ENCODE peak calls at places on chromosomes 13 and 19, in four cellular contexts. One of them, this sample, is unnamed.

GRCh38 chr19:45729774-45730388 is 815 bp downstream of the FBXO46 start:
- DNase-seq in breast epithelium: no peak
- DNase-seq in ovary: no peak
- DNase-seq in lower leg skin: no peak
- DNase-seq in this sample: no peak

GRCh38 chr19:17235618-17236413 is 9.8 kb downstream of the OCEL1 start:
- DNase-seq in breast epithelium: peak; percentile 50
- DNase-seq in ovary: peak; percentile 79
- DNase-seq in lower leg skin: no peak
- DNase-seq in this sample: no peak

GRCh38 chr19:47610902-47611301 is 2.0 kb downstream of the BICRA start:
- DNase-seq in breast epithelium: no peak
- DNase-seq in ovary: no peak
- DNase-seq in lower leg skin: no peak
- DNase-seq in this sample: no peak

GRCh38 chr13:98691360-98691759 is 61.1 kb downstream of the SLC15A1 start:
- DNase-seq in breast epithelium: no peak
- DNase-seq in ovary: no peak
- DNase-seq in lower leg skin: no peak
- DNase-seq in this sample: no peak

GRCh38 chr19:38228491-38229439 is 4.7 kb upstream of the DPF1 start:
- DNase-seq in breast epithelium: no peak
- DNase-seq in ovary: no peak
- DNase-seq in lower leg skin: no peak
- DNase-seq in this sample: no peak

GRCh38 chr13:64819081-64819480 is 2411.1 kb downstream of the PCDH9 start:
- DNase-seq in breast epithelium: no peak
- DNase-seq in ovary: no peak
- DNase-seq in lower leg skin: no peak
- DNase-seq in this sample: no peak

GRCh38 chr19:34649886-34650543 is 26.9 kb downstream of the SCGB2B2 start:
- DNase-seq in breast epithelium: no peak
- DNase-seq in ovary: no peak
- DNase-seq in lower leg skin: no peak
- DNase-seq in this sample: no peak

GRCh38 chr13:73138276-73138950 is 79.6 kb downstream of the KLF5 start:
- DNase-seq in breast epithelium: no peak
- DNase-seq in ovary: no peak
- DNase-seq in lower leg skin: no peak
- DNase-seq in this sample: no peak

GRCh38 chr19:42132030-42132628 is at the start of gene POU2F2:
- DNase-seq in breast epithelium: peak; percentile 20
- DNase-seq in ovary: no peak
- DNase-seq in lower leg skin: no peak
- DNase-seq in this sample: no peak

GRCh38 chr19:4199699-4200293 is 17.3 kb downstream of the ANKRD24 start:
- DNase-seq in breast epithelium: no peak
- DNase-seq in ovary: no peak
- DNase-seq in lower leg skin: no peak
- DNase-seq in this sample: no peak

GRCh38 chr19:36851898-36852297 is 1.2 kb downstream of the ZNF345 start:
- DNase-seq in breast epithelium: no peak
- DNase-seq in ovary: no peak
- DNase-seq in lower leg skin: no peak
- DNase-seq in this sample: no peak

GRCh38 chr19:36850646-36851442 is at the start of gene ZNF345:
- DNase-seq in breast epithelium: peak; percentile 91
- DNase-seq in ovary: peak; percentile 90
- DNase-seq in lower leg skin: peak; percentile 92
- DNase-seq in this sample: peak; percentile 83

GRCh38 chr19:36847968-36848367 is 2.7 kb upstream of the ZNF345 start:
- DNase-seq in breast epithelium: no peak
- DNase-seq in ovary: no peak
- DNase-seq in lower leg skin: no peak
- DNase-seq in this sample: no peak

DNA sequence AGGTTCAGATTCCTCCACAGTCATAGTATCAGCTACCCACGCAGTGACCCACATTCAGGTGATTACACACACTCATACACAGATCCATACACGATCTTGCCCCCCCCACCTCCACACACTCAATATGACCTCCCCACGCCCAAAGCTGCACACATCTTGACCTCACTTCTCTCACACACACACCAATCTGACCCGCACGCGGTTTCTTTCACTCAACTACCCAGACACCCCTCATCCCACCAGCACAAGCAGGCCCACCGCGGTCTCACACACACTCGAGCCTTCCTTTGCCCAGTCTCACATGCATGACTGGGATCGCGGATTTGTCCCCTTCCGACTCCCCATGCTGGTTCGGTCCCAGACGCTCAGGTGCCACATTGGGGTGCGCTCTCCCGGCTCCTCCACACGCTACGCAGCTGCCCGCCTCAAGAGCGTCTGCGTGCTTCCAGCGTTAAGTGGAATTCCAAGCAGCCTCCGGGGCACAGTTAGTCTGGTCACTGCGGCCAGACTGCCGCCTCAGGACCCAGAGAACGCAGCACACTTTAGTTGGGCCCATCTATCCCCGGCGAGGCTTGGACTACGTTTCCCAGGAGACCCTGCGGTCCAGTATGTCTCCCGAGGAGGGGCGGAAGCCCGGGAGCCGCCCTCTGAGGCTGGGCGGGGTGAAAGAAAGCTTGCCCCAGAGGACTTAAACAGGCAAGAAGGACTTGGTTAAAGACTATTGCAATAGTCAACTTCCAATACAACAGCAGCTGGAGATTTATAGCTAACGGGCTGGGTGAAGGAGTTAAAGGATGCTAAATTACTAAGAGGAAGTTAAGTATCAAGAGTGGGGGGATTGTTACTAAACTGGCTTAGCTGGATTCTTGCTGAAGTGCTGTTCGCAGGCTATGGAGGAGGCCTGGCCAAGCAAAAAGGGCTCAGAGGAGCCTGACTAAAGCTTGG is 703 bp upstream of the ZNF345 start:
- DNase-seq in breast epithelium: peak; percentile 85
- DNase-seq in ovary: peak; percentile 86
- DNase-seq in lower leg skin: peak; percentile 91
- DNase-seq in this sample: peak; percentile 85
- TF ChIP-seq POLR2A in breast epithelium: no peak
- TF ChIP-seq POLR2A in ovary: peak; percentile 40
- TF ChIP-seq POLR2A in lower leg skin: no peak
- TF ChIP-seq POLR2A in this sample: peak; percentile 15

DNA sequence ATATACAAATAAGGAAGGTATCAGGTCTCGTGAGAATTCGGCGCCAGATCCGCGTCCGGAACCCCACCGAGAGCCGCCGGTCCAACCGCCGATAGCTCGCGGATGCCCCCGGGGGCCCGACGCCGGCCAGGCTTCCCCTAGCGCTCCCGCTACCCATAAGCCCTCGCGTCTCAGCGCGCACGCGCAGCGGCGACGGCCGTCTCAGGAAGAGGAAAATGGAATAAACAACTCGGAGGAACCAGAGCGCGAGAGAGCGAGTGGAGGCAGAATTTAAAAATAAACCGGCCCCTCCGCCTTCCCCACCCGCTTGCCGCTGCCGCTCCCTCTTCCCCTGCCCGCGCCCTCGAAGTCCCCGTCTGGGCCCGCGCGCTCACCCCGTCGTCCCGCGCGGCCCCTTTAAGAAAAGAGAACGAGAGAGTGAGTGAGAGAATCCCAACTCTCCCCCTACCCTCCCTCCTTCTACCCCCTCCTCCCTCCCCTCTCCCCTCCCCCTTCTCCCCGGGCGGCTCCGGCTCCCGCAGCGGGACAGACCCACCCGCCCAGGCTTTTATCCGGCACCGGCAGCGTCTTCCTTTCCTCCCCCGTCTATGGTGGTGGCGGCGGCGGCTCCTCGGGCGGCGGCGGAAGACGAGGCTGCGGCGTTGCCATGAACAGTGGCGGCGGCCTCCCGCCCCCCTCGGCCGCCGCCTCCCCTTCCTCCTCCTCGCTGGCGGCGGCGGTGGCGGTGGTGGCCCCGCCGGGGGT is at the start of gene PAN3:
- DNase-seq in breast epithelium: peak; percentile 90
- DNase-seq in ovary: peak; percentile 93
- DNase-seq in lower leg skin: peak; percentile 89
- DNase-seq in this sample: peak; percentile 49
- TF ChIP-seq POLR2A in breast epithelium: no peak
- TF ChIP-seq POLR2A in ovary: peak; percentile 50
- TF ChIP-seq POLR2A in lower leg skin: no peak
- TF ChIP-seq POLR2A in this sample: peak; percentile 67

DNA sequence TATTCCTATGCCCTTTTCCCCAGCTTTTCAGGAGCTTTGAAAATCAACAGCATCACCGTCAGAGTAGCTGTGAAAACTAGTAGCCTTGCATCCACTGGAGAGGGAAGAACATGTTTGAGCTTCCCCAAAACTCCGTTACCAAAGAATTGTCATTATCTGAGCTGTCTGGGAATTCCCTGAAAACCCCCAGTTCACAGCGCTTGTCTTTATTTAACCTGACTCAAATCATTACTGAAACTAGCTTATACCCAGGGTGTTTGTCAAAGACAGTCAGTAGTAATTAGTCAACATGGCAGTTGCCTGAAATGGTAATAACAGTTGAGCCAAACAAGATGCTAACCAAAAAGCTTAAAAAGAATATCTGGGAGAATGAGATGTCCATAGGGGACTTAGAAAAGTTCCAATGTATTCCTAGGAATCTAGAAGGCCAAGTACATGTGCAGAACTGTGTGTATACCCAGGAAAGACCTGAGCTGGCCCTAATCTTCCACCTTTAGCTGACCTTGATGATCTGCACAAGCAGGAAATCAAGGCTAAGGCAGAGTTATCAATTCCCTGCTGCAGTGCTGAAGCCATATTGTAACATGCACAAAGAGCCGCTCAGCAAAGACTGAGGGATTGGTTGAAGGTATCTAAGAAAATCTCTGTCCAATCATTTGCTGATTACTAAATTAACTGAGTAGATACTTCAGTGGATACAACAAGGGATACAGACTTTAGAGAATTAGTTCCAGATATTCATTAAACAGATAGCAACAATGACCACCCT is 130.8 kb downstream of the KL start:
- DNase-seq in breast epithelium: no peak
- DNase-seq in ovary: no peak
- DNase-seq in lower leg skin: no peak
- DNase-seq in this sample: no peak
- TF ChIP-seq POLR2A in breast epithelium: no peak
- TF ChIP-seq POLR2A in ovary: no peak
- TF ChIP-seq POLR2A in lower leg skin: no peak
- TF ChIP-seq POLR2A in this sample: no peak

GRCh38 chr13:110308377-110309158 is 1.5 kb downstream of the COL4A2 start:
- DNase-seq in breast epithelium: peak; percentile 51
- DNase-seq in ovary: peak; percentile 55
- DNase-seq in lower leg skin: no peak
- DNase-seq in this sample: peak; percentile 67
- TF ChIP-seq POLR2A in breast epithelium: no peak
- TF ChIP-seq POLR2A in ovary: no peak
- TF ChIP-seq POLR2A in lower leg skin: no peak
- TF ChIP-seq POLR2A in this sample: no peak

GRCh38 chr13:97258801-97259200 is 36.7 kb downstream of the MBNL2 start:
- DNase-seq in breast epithelium: no peak
- DNase-seq in ovary: no peak
- DNase-seq in lower leg skin: no peak
- DNase-seq in this sample: no peak

GRCh38 chr13:97256343-97256783 is 34.2 kb downstream of the MBNL2 start:
- DNase-seq in breast epithelium: no peak
- DNase-seq in ovary: no peak
- DNase-seq in lower leg skin: no peak
- DNase-seq in this sample: peak; percentile 40

GRCh38 chr13:97257228-97257755 is 35.2 kb downstream of the MBNL2 start:
- DNase-seq in breast epithelium: no peak
- DNase-seq in ovary: no peak
- DNase-seq in lower leg skin: no peak
- DNase-seq in this sample: no peak

GRCh38 chr13:97259787-97260641 is 37.9 kb downstream of the MBNL2 start:
- DNase-seq in breast epithelium: no peak
- DNase-seq in ovary: no peak
- DNase-seq in lower leg skin: no peak
- DNase-seq in this sample: no peak

DNA sequence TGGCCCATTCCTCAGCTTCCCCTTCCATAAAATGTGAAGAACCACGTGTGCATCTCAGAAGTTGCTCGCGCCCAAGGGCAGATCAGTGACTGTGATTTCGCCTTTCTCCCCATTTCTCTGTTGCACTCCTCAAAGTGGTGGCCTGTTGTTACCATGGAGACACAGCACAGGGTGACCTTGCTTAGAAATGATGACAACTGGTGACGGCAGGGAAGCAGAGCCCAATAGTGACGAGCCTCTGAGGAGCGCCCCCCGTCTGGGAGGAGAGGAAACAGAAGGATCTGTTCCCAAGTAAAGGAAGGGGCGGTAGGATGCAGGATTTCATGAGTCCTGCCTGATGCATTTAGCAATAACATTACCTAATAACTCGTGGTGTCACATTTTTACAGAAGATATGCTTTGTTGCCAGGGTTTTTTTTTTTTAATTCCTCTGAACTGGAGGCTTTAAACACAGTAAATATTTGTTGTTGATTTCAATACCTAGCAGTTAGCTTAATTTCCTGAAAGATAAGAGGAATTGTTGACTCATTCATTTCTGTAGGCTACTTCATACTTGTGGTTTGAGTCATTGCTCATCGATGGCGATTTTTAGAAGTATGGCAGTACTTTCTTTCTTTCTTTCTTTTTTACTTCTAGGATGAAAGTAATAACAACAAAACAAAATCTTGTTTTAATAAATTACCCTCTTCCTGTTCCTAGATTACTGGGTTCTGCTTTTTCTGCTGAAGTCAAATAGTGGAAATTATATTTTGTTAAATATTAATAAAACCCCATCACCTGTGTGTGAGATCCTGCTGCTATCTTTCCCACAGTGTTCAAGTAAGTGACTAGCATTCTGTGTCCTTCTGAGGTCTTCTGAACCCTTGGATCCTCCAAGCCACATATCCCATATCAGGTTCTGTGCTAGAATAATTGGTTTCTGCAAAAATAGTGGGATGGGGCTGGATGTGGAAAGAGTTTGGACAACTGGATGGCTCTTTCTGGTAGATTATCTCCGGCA is 36.0 kb downstream of the MBNL2 start:
- DNase-seq in breast epithelium: peak; percentile 48
- DNase-seq in ovary: no peak
- DNase-seq in lower leg skin: peak; percentile 61
- DNase-seq in this sample: peak; percentile 58
- TF ChIP-seq POLR2A in breast epithelium: no peak
- TF ChIP-seq POLR2A in ovary: no peak
- TF ChIP-seq POLR2A in lower leg skin: no peak
- TF ChIP-seq POLR2A in this sample: peak; percentile 15

DNA sequence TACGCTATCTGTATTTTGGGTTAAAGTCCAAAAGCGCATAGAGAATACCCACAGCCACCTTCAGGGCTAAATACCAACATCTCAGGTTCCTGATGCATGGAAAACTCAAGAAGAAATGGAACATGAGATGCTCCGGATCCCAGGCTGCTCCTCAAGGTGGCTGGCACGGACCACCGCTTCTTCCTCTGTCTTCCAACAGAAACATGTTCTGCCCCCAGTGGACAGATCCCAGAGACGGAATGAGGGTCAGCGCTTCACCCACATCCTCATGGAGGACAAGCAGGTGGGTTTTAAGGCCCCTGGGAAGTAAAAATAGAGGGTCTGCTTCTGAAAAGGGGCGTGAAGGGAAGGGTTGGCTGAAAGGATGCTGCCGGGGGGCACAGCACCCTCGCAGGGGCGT is 17.3 kb downstream of the COL4A1 start:
- DNase-seq in breast epithelium: no peak
- DNase-seq in ovary: no peak
- DNase-seq in lower leg skin: no peak
- DNase-seq in this sample: no peak
- TF ChIP-seq POLR2A in breast epithelium: no peak
- TF ChIP-seq POLR2A in ovary: no peak
- TF ChIP-seq POLR2A in lower leg skin: no peak
- TF ChIP-seq POLR2A in this sample: no peak

This sample was measured in H54.